ENCODE peak calls at places on chromosomes 7 and 10, in ten cellular contexts. One of them, this sample, is unnamed. For H3K27me3, the result is how much of the 10 kb centered on the place peaks cover.

GRCh38 chr10:26437637-26438461 is at the start of gene APBB1IP:
- DNase-seq in GM06990: peak
- DNase-seq in upper lobe of left lung: peak
- DNase-seq in dorsolateral prefrontal cortex: peak
- DNase-seq in neural progenitor cell: peak
- DNase-seq in brain microvascular endothelial cell: no peak
- DNase-seq in HCT116: no peak
- DNase-seq in AG04450: no peak
- DNase-seq in keratinocyte: no peak
- DNase-seq in fibroblast of lung: peak
- DNase-seq in this sample: no peak

GRCh38 chr10:133068741-133069525 is 18.8 kb upstream of the ADGRA1 start:
- DNase-seq in HCT116: no peak
- DNase-seq in keratinocyte: no peak
- DNase-seq in upper lobe of left lung: no peak
- DNase-seq in dorsolateral prefrontal cortex: no peak
- DNase-seq in fibroblast of lung: no peak
- DNase-seq in AG04450: no peak
- DNase-seq in brain microvascular endothelial cell: no peak
- DNase-seq in neural progenitor cell: no peak
- DNase-seq in GM06990: no peak
- DNase-seq in this sample: no peak

GRCh38 chr7:141362580-141363435 is 188.4 kb upstream of the AGK start:
- DNase-seq in GM06990: no peak
- DNase-seq in keratinocyte: no peak
- DNase-seq in brain microvascular endothelial cell: peak
- DNase-seq in upper lobe of left lung: no peak
- DNase-seq in AG04450: no peak
- DNase-seq in HCT116: no peak
- DNase-seq in dorsolateral prefrontal cortex: no peak
- DNase-seq in fibroblast of lung: peak
- DNase-seq in neural progenitor cell: no peak
- DNase-seq in this sample: no peak

GRCh38 chr10:49332333-49332732 is 33.4 kb downstream of the C10orf71 start:
- DNase-seq in neural progenitor cell: no peak
- DNase-seq in keratinocyte: no peak
- DNase-seq in AG04450: no peak
- DNase-seq in dorsolateral prefrontal cortex: no peak
- DNase-seq in brain microvascular endothelial cell: no peak
- DNase-seq in fibroblast of lung: no peak
- DNase-seq in upper lobe of left lung: no peak
- DNase-seq in GM06990: no peak
- DNase-seq in HCT116: no peak
- DNase-seq in this sample: no peak

GRCh38 chr10:117662126-117662525 is 119.6 kb downstream of the EMX2 start:
- DNase-seq in dorsolateral prefrontal cortex: no peak
- DNase-seq in AG04450: no peak
- DNase-seq in GM06990: no peak
- DNase-seq in neural progenitor cell: no peak
- DNase-seq in upper lobe of left lung: no peak
- DNase-seq in fibroblast of lung: no peak
- DNase-seq in HCT116: no peak
- DNase-seq in brain microvascular endothelial cell: peak
- DNase-seq in keratinocyte: no peak
- DNase-seq in this sample: no peak

GRCh38 chr10:21078410-21079329 is 181.6 kb upstream of the NEBL start:
- DNase-seq in keratinocyte: peak
- DNase-seq in AG04450: peak
- DNase-seq in fibroblast of lung: peak
- DNase-seq in upper lobe of left lung: peak
- DNase-seq in GM06990: no peak
- DNase-seq in neural progenitor cell: peak
- DNase-seq in brain microvascular endothelial cell: peak
- DNase-seq in HCT116: peak
- DNase-seq in dorsolateral prefrontal cortex: peak
- DNase-seq in this sample: peak

GRCh38 chr7:69768986-69769595 is 170.8 kb downstream of the AUTS2 start:
- DNase-seq in keratinocyte: no peak
- DNase-seq in dorsolateral prefrontal cortex: no peak
- DNase-seq in upper lobe of left lung: no peak
- DNase-seq in AG04450: no peak
- DNase-seq in HCT116: no peak
- DNase-seq in GM06990: no peak
- DNase-seq in neural progenitor cell: no peak
- DNase-seq in brain microvascular endothelial cell: no peak
- DNase-seq in fibroblast of lung: peak
- DNase-seq in this sample: no peak

GRCh38 chr7:50418086-50418515 is 32.0 kb downstream of the FIGNL1 start:
- DNase-seq in HCT116: peak
- DNase-seq in upper lobe of left lung: peak
- DNase-seq in GM06990: no peak
- DNase-seq in fibroblast of lung: peak
- DNase-seq in dorsolateral prefrontal cortex: peak
- DNase-seq in AG04450: peak
- DNase-seq in neural progenitor cell: peak
- DNase-seq in keratinocyte: peak
- DNase-seq in brain microvascular endothelial cell: peak
- DNase-seq in this sample: peak

GRCh38 chr10:48659790-48660189 is 24.9 kb upstream of the WDFY4 start:
- DNase-seq in HCT116: no peak
- DNase-seq in AG04450: no peak
- DNase-seq in GM06990: no peak
- DNase-seq in upper lobe of left lung: no peak
- DNase-seq in fibroblast of lung: no peak
- DNase-seq in keratinocyte: no peak
- DNase-seq in dorsolateral prefrontal cortex: no peak
- DNase-seq in neural progenitor cell: peak
- DNase-seq in brain microvascular endothelial cell: no peak
- DNase-seq in this sample: no peak

GRCh38 chr7:7327423-7327822 is 145.1 kb downstream of the C1GALT1 start:
- DNase-seq in upper lobe of left lung: no peak
- DNase-seq in keratinocyte: no peak
- DNase-seq in brain microvascular endothelial cell: no peak
- DNase-seq in fibroblast of lung: no peak
- DNase-seq in GM06990: no peak
- DNase-seq in neural progenitor cell: no peak
- DNase-seq in HCT116: no peak
- DNase-seq in dorsolateral prefrontal cortex: no peak
- DNase-seq in AG04450: no peak
- DNase-seq in this sample: peak

GRCh38 chr10:124306922-124307371 is 111.8 kb downstream of the OAT start:
- DNase-seq in dorsolateral prefrontal cortex: peak
- DNase-seq in AG04450: no peak
- DNase-seq in brain microvascular endothelial cell: no peak
- DNase-seq in upper lobe of left lung: peak
- DNase-seq in GM06990: no peak
- DNase-seq in fibroblast of lung: peak
- DNase-seq in keratinocyte: no peak
- DNase-seq in neural progenitor cell: no peak
- DNase-seq in HCT116: no peak
- DNase-seq in this sample: no peak

GRCh38 chr10:33566426-33566825 is 232.0 kb upstream of the NRP1 start:
- DNase-seq in neural progenitor cell: peak
- DNase-seq in dorsolateral prefrontal cortex: no peak
- DNase-seq in upper lobe of left lung: no peak
- DNase-seq in fibroblast of lung: no peak
- DNase-seq in HCT116: no peak
- DNase-seq in GM06990: no peak
- DNase-seq in AG04450: no peak
- DNase-seq in brain microvascular endothelial cell: no peak
- DNase-seq in keratinocyte: no peak
- DNase-seq in this sample: no peak

GRCh38 chr7:150410131-150410530 is 31.0 kb downstream of the ZNF775 start:
- DNase-seq in upper lobe of left lung: peak
- DNase-seq in fibroblast of lung: no peak
- DNase-seq in keratinocyte: no peak
- DNase-seq in neural progenitor cell: no peak
- DNase-seq in brain microvascular endothelial cell: no peak
- DNase-seq in AG04450: no peak
- DNase-seq in GM06990: no peak
- DNase-seq in dorsolateral prefrontal cortex: no peak
- DNase-seq in HCT116: no peak
- DNase-seq in this sample: no peak

GRCh38 chr10:17003151-17003550 is 126.5 kb downstream of the CUBN start:
- DNase-seq in fibroblast of lung: peak
- DNase-seq in brain microvascular endothelial cell: peak
- DNase-seq in AG04450: no peak
- DNase-seq in HCT116: no peak
- DNase-seq in upper lobe of left lung: no peak
- DNase-seq in neural progenitor cell: no peak
- DNase-seq in keratinocyte: no peak
- DNase-seq in GM06990: no peak
- DNase-seq in dorsolateral prefrontal cortex: no peak
- DNase-seq in this sample: no peak

GRCh38 chr10:60513281-60513680 is 123.6 kb upstream of the ANK3 start:
- DNase-seq in dorsolateral prefrontal cortex: no peak
- DNase-seq in fibroblast of lung: no peak
- DNase-seq in keratinocyte: no peak
- DNase-seq in AG04450: no peak
- DNase-seq in brain microvascular endothelial cell: no peak
- DNase-seq in HCT116: no peak
- DNase-seq in upper lobe of left lung: no peak
- DNase-seq in neural progenitor cell: no peak
- DNase-seq in GM06990: no peak
- DNase-seq in this sample: no peak

GRCh38 chr7:6248581-6248980 is 23.8 kb downstream of the CYTH3 start:
- DNase-seq in neural progenitor cell: no peak
- DNase-seq in upper lobe of left lung: no peak
- DNase-seq in keratinocyte: no peak
- DNase-seq in brain microvascular endothelial cell: peak
- DNase-seq in HCT116: no peak
- DNase-seq in dorsolateral prefrontal cortex: no peak
- DNase-seq in AG04450: peak
- DNase-seq in GM06990: no peak
- DNase-seq in fibroblast of lung: peak
- DNase-seq in this sample: no peak

GRCh38 chr10:84078771-84079170 is 60.5 kb upstream of the GHITM start:
- DNase-seq in upper lobe of left lung: no peak
- DNase-seq in fibroblast of lung: no peak
- DNase-seq in keratinocyte: no peak
- DNase-seq in brain microvascular endothelial cell: no peak
- DNase-seq in neural progenitor cell: no peak
- DNase-seq in GM06990: no peak
- DNase-seq in HCT116: no peak
- DNase-seq in dorsolateral prefrontal cortex: no peak
- DNase-seq in AG04450: no peak
- DNase-seq in this sample: no peak

GRCh38 chr10:84089162-84089561 is 50.1 kb upstream of the GHITM start:
- DNase-seq in fibroblast of lung: no peak
- DNase-seq in neural progenitor cell: no peak
- DNase-seq in brain microvascular endothelial cell: no peak
- DNase-seq in HCT116: no peak
- DNase-seq in AG04450: no peak
- DNase-seq in GM06990: no peak
- DNase-seq in upper lobe of left lung: no peak
- DNase-seq in dorsolateral prefrontal cortex: no peak
- DNase-seq in keratinocyte: no peak
- DNase-seq in this sample: no peak

GRCh38 chr10:84088626-84089025 is 50.7 kb upstream of the GHITM start:
- DNase-seq in dorsolateral prefrontal cortex: no peak
- DNase-seq in HCT116: no peak
- DNase-seq in GM06990: no peak
- DNase-seq in neural progenitor cell: no peak
- DNase-seq in AG04450: no peak
- DNase-seq in upper lobe of left lung: no peak
- DNase-seq in keratinocyte: no peak
- DNase-seq in brain microvascular endothelial cell: no peak
- DNase-seq in fibroblast of lung: no peak
- DNase-seq in this sample: no peak

GRCh38 chr10:84084342-84084741 is 55.0 kb upstream of the GHITM start:
- DNase-seq in upper lobe of left lung: no peak
- DNase-seq in HCT116: no peak
- DNase-seq in brain microvascular endothelial cell: no peak
- DNase-seq in AG04450: no peak
- DNase-seq in neural progenitor cell: no peak
- DNase-seq in GM06990: no peak
- DNase-seq in fibroblast of lung: no peak
- DNase-seq in keratinocyte: no peak
- DNase-seq in dorsolateral prefrontal cortex: no peak
- DNase-seq in this sample: no peak
- H3K4me3 ChIP-seq in upper lobe of left lung: no peak
- H3K4me3 ChIP-seq in HCT116: no peak
- H3K4me3 ChIP-seq in brain microvascular endothelial cell: no peak
- H3K4me3 ChIP-seq in AG04450: no peak
- H3K4me3 ChIP-seq in neural progenitor cell: no peak
- H3K4me3 ChIP-seq in GM06990: no peak
- H3K4me3 ChIP-seq in fibroblast of lung: no peak
- H3K4me3 ChIP-seq in keratinocyte: no peak
- H3K4me3 ChIP-seq in dorsolateral prefrontal cortex: no peak
- H3K4me3 ChIP-seq in this sample: no peak

GRCh38 chr10:71008150-71008549 is 119.8 kb upstream of the PCBD1 start:
- DNase-seq in upper lobe of left lung: no peak
- DNase-seq in keratinocyte: no peak
- DNase-seq in brain microvascular endothelial cell: no peak
- DNase-seq in AG04450: no peak
- DNase-seq in neural progenitor cell: no peak
- DNase-seq in fibroblast of lung: no peak
- DNase-seq in GM06990: no peak
- DNase-seq in HCT116: no peak
- DNase-seq in dorsolateral prefrontal cortex: no peak
- DNase-seq in this sample: no peak
- H3K27me3 ChIP-seq in upper lobe of left lung: under half
- H3K27me3 ChIP-seq in keratinocyte: under half
- H3K27me3 ChIP-seq in brain microvascular endothelial cell: under half
- H3K27me3 ChIP-seq in AG04450: under half
- H3K27me3 ChIP-seq in neural progenitor cell: under half
- H3K27me3 ChIP-seq in fibroblast of lung: under half
- H3K27me3 ChIP-seq in GM06990: under half
- H3K27me3 ChIP-seq in HCT116: under half
- H3K27me3 ChIP-seq in dorsolateral prefrontal cortex: under half
- H3K27me3 ChIP-seq in this sample: under half

GRCh38 chr10:99172950-99173349 is 62.7 kb downstream of the HPSE2 start:
- DNase-seq in brain microvascular endothelial cell: no peak
- DNase-seq in fibroblast of lung: no peak
- DNase-seq in neural progenitor cell: no peak
- DNase-seq in dorsolateral prefrontal cortex: no peak
- DNase-seq in HCT116: no peak
- DNase-seq in keratinocyte: no peak
- DNase-seq in upper lobe of left lung: no peak
- DNase-seq in GM06990: no peak
- DNase-seq in AG04450: no peak
- DNase-seq in this sample: no peak
- H3K4me3 ChIP-seq in brain microvascular endothelial cell: no peak
- H3K4me3 ChIP-seq in fibroblast of lung: no peak
- H3K4me3 ChIP-seq in neural progenitor cell: no peak
- H3K4me3 ChIP-seq in dorsolateral prefrontal cortex: no peak
- H3K4me3 ChIP-seq in HCT116: no peak
- H3K4me3 ChIP-seq in keratinocyte: no peak
- H3K4me3 ChIP-seq in upper lobe of left lung: no peak
- H3K4me3 ChIP-seq in GM06990: no peak
- H3K4me3 ChIP-seq in AG04450: no peak
- H3K4me3 ChIP-seq in this sample: no peak

DNA sequence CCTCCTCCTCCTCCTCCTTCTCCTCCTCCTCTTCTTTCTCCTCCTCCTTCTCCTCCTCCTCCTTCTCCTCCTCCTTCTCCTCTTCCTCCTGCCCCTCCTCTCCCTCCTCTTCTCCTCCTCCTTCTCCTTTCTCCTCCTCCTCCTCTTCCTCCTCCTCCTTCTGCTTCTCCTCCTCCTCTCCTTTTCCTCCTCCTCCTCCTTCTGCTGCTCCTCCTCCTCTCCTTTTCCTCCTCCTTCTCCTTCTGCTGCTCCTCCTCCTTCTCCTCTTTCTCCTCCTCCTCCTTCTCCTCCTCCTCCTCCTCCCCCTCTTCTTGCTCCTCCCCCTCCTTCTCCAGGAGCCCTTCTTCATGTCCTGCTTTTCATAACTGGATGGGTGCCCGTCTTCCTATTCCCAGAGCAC is 12.2 kb downstream of the PLXNA4 start:
- DNase-seq in GM06990: no peak
- DNase-seq in upper lobe of left lung: no peak
- DNase-seq in keratinocyte: no peak
- DNase-seq in brain microvascular endothelial cell: no peak
- DNase-seq in AG04450: no peak
- DNase-seq in neural progenitor cell: no peak
- DNase-seq in dorsolateral prefrontal cortex: no peak
- DNase-seq in HCT116: no peak
- DNase-seq in fibroblast of lung: no peak
- DNase-seq in this sample: no peak
- H3K27me3 ChIP-seq in GM06990: under half
- H3K27me3 ChIP-seq in upper lobe of left lung: under half
- H3K27me3 ChIP-seq in keratinocyte: under half
- H3K27me3 ChIP-seq in brain microvascular endothelial cell: under half
- H3K27me3 ChIP-seq in AG04450: under half
- H3K27me3 ChIP-seq in neural progenitor cell: half or more
- H3K27me3 ChIP-seq in dorsolateral prefrontal cortex: under half
- H3K27me3 ChIP-seq in HCT116: under half
- H3K27me3 ChIP-seq in fibroblast of lung: under half
- H3K27me3 ChIP-seq in this sample: under half

This sample was measured in WERI-Rb-1.